ENCODE peak calls at places on chromosome 11, in ten cellular contexts. T is CD8-positive, alpha-beta T cell; Y is CD4-positive, alpha-beta memory T cell; L is heart left ventricle; A is naive thymus-derived CD4-positive, alpha-beta T cell; M is neuronal stem cell; E is GM23338; O is fibroblast of lung; G is cardiac muscle cell; J is Caco-2. W is an unnamed sample.

GRCh38 chr11:64360403-64360980 is 1.5 kb downstream of the RPS6KA4 start:
- DNase-seq in T (no peak), Y (peak; percentile 19), L (no peak), A (no peak), M (no peak), E (peak; percentile 53), O (no peak), G (no peak), J (no peak), W (no peak)

GRCh38 chr11:106398396-106399074 is 321.1 kb downstream of the AASDHPPT start:
- DNase-seq in T (no peak), Y (no peak), L (no peak), A (no peak), M (no peak), E (no peak), O (peak; percentile 41), G (no peak), J (no peak), W (no peak)

GRCh38 chr11:77096591-77097019 is 6.0 kb upstream of the OMP start:
- DNase-seq in T (no peak), Y (no peak), L (no peak), A (no peak), M (no peak), E (no peak), O (no peak), G (no peak), J (no peak), W (no peak)

GRCh38 chr11:8766043-8766992 is 83.7 kb downstream of the RPL27A start:
- DNase-seq in T (no peak), Y (no peak), L (no peak), A (no peak), M (peak; percentile 23), E (peak; percentile 65), O (no peak), G (no peak), J (no peak), W (no peak)

GRCh38 chr11:75492181-75492820 is 33.4 kb downstream of the GDPD5 start:
- DNase-seq in T (peak; percentile 69), Y (peak; percentile 52), L (no peak), A (peak; percentile 30), M (no peak), E (peak; percentile 57), O (no peak), G (no peak), J (peak; percentile 41), W (no peak)

GRCh38 chr11:35141538-35141937 is 2.6 kb downstream of the CD44 start:
- DNase-seq in T (peak; percentile 40), Y (no peak), L (peak; percentile 22), A (no peak), M (no peak), E (no peak), O (no peak), G (no peak), J (no peak), W (peak; percentile 41)

GRCh38 chr11:62337682-62338181 is 484 bp downstream of the ASRGL1 start:
- DNase-seq in T (peak; percentile 15), Y (peak; percentile 10), L (peak; percentile 9), A (no peak), M (peak; percentile 23), E (peak; percentile 68), O (no peak), G (peak; percentile 37), J (peak; percentile 60), W (peak; percentile 40)

GRCh38 chr11:72075109-72075508 is 5.2 kb downstream of the NUMA1 start:
- DNase-seq in T (no peak), Y (no peak), L (no peak), A (no peak), M (no peak), E (peak; percentile 58), O (no peak), G (no peak), J (no peak), W (no peak)

GRCh38 chr11:124801636-124802312 is 1.6 kb upstream of the MSANTD2 start:
- DNase-seq in T (no peak), Y (no peak), L (no peak), A (no peak), M (no peak), E (no peak), O (peak; percentile 30), G (no peak), J (no peak), W (no peak)

GRCh38 chr11:35916270-35916669 is 27.6 kb upstream of the LDLRAD3 start:
- DNase-seq in T (no peak), Y (no peak), L (no peak), A (no peak), M (no peak), E (no peak), O (no peak), G (no peak), J (no peak), W (no peak)

GRCh38 chr11:71423181-71423790 is 24.9 kb downstream of the DHCR7 start:
- DNase-seq in T (no peak), Y (no peak), L (no peak), A (no peak), M (no peak), E (no peak), O (no peak), G (no peak), J (no peak), W (no peak)

GRCh38 chr11:107249054-107249453 is 208.6 kb downstream of the CWF19L2 start:
- DNase-seq in T (no peak), Y (no peak), L (no peak), A (no peak), M (no peak), E (no peak), O (no peak), G (no peak), J (no peak), W (no peak)

GRCh38 chr11:47149781-47150180 is 26.9 kb downstream of the ARFGAP2 start:
- DNase-seq in T (no peak), Y (no peak), L (no peak), A (no peak), M (no peak), E (no peak), O (no peak), G (no peak), J (no peak), W (no peak)

GRCh38 chr11:5364214-5364613 is 12.9 kb downstream of the OR51B6 start:
- DNase-seq in T (no peak), Y (no peak), L (no peak), A (no peak), M (no peak), E (no peak), O (peak; percentile 63), G (no peak), J (no peak), W (no peak)
- H3K4me1 ChIP-seq in T (no peaks in the 10 kb centered on the region), Y (no peaks in the 10 kb centered on the region), L (no peaks in the 10 kb centered on the region), A (no peaks in the 10 kb centered on the region), M (no peaks in the 10 kb centered on the region), E (peaks cover 17% of the 10 kb centered on the region), O (peaks cover 25% of the 10 kb centered on the region), G (no peaks in the 10 kb centered on the region), J (no peaks in the 10 kb centered on the region), W (no peaks in the 10 kb centered on the region)

GRCh38 chr11:22832315-22833041 is 2.9 kb upstream of the SVIP start:
- DNase-seq in T (no peak), Y (no peak), L (no peak), A (no peak), M (no peak), E (no peak), O (no peak), G (no peak), J (no peak), W (no peak)

GRCh38 chr11:22829231-22830081 is at the start of gene SVIP:
- DNase-seq in T (peak; percentile 93), Y (peak; percentile 89), L (peak; percentile 96), A (peak; percentile 89), M (peak; percentile 84), E (peak; percentile 96), O (peak; percentile 87), G (peak; percentile 96), J (peak; percentile 97), W (peak; percentile 99)

GRCh38 chr11:22828373-22828772 is 1.2 kb downstream of the SVIP start:
- DNase-seq in T (no peak), Y (no peak), L (no peak), A (no peak), M (no peak), E (no peak), O (no peak), G (no peak), J (no peak), W (no peak)

DNA sequence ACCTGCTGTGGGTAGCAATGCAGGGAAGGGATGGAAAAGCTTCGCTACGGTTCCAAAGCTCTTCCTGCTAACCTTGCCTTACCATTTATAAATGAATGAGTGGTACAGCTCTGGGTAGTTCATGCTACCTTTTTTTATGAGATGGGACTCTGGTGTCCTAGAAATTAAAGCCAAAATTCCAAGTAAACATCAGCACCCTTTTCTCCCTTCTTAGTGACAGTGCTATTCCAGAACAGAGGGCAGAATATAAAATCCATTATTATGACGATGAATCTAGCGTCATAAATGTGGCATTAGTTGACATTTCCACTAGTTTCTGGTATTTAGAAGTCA is 447 bp upstream of the SVIP start:
- DNase-seq in T (no peak), Y (no peak), L (no peak), A (no peak), M (no peak), E (no peak), O (no peak), G (no peak), J (no peak), W (no peak)
- H3K4me3 ChIP-seq in T (peak overlapping the region; percentile 86), Y (no peak overlapping the region), L (no peak overlapping the region), A (peak overlapping the region; percentile 88), M (peak overlapping the region; percentile 86), E (peak overlapping the region; percentile 63), O (peak overlapping the region; percentile 30), G (peak overlapping the region; percentile 48), J (peak overlapping the region; percentile 21), W (no peak overlapping the region)

GRCh38 chr11:12813371-12814225 is 139.4 kb downstream of the TEAD1 start:
- DNase-seq in T (no peak), Y (no peak), L (peak; percentile 26), A (no peak), M (no peak), E (no peak), O (peak; percentile 96), G (no peak), J (no peak), W (no peak)
- H3K4me1 ChIP-seq in T (no peaks in the 10 kb centered on the region), Y (peaks cover 11% of the 10 kb centered on the region), L (peaks cover 37% of the 10 kb centered on the region), A (no peaks in the 10 kb centered on the region), M (peaks cover 38% of the 10 kb centered on the region), E (peaks cover 26% of the 10 kb centered on the region), O (peaks cover 63% of the 10 kb centered on the region), G (peaks cover 39% of the 10 kb centered on the region), J (peaks cover 70% of the 10 kb centered on the region), W (peaks cover 26% of the 10 kb centered on the region)

DNA sequence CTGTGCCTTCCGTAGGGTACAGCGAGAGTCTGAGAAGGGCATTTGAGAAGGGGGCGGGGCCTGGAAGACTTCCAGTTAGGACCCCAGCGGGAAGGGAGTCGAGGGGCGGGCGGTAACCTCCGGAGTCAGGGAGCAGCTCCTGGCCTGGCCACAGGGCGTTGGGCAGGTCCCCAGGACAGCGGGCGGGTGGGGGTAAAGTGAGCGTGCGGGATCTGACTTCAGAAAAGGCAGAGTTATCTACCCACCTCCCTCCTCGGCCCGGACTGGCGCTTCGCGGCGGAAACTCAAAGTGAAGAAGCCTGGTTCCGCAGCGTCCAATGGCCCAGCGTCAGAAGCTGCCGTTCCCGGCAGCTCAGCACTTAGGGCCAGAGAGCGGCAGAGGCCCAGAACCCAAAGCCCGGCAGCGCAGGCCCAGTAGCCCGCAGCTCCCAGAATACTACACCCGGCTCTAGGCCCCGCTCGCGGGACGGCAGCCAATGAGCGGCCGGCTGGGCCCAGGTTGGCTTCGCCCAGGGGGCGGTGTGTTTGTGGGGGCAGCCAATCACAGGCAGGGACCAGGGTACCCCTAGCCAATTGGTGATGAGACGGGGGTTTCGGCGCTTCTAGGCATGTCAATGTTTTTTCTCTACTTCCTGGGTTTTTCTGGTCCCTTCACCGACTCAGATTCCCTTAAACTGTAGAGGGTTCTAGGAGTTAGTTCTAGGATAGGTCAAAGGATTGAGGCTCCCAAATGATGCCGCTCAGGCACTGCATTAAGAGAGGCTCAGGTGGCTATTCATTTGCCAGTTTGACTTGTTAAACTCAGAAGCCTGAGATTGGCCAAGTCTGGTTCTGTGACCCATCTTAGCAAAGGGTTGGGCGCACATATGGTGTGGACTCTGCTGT is at the start of gene TRIM68:
- DNase-seq in T (peak; percentile 95), Y (peak; percentile 95), L (peak; percentile 98), A (peak; percentile 93), M (peak; percentile 78), E (peak; percentile 96), O (peak; percentile 96), G (peak; percentile 95), J (peak; percentile 98), W (peak; percentile 97)
- H3K4me3 ChIP-seq in T (peak within 1 kb of the TSS; percentile 81), Y (peak within 1 kb of the TSS; percentile 32), L (peak within 1 kb of the TSS; percentile 64), A (peak within 1 kb of the TSS; percentile 80), M (peak within 1 kb of the TSS; percentile 70), E (peak within 1 kb of the TSS; percentile 59), O (peak within 1 kb of the TSS; percentile 51), G (peak within 1 kb of the TSS; percentile 55), J (peak within 1 kb of the TSS; percentile 50), W (peak within 1 kb of the TSS; percentile 54)